ENCODE peak calls at places on chromosomes 2 and 18, in five cellular contexts. C is NCI-H1694; R is GM18507; Y is stimulated activated naive B cell treated with anti-CD40 and anti-IgM and Interleukin-4, amounts not matched to agents 10 μg/mL and 1 μg/mL and 100 μg/mL, for 72 hours; D is midbrain. L is an unnamed sample.
A peak's percentile ranks its signal among the peaks of the same experiment; 100 is the strongest.

GRCh38 chr2:174325932-174326879 is 8.5 kb upstream of the SP9 start:
- DNase-seq in R (no peak), Y (no peak), C (no peak), D (no peak), L (peak; percentile 52)

GRCh38 chr2:135836596-135836995 is 388 bp downstream of the LCT start:
- DNase-seq in R (no peak), C (no peak), D (no peak), Y (no peak), L (no peak)

GRCh38 chr2:15667579-15668556 is 76.2 kb downstream of the DDX1 start:
- DNase-seq in R (no peak), C (no peak), Y (no peak), D (no peak), L (peak; percentile 48)

GRCh38 chr18:25898965-25899364 is 191.4 kb downstream of the SS18 start:
- DNase-seq in D (no peak), R (no peak), C (peak; percentile 15), Y (no peak), L (no peak)

GRCh38 chr2:179237209-179237946 is 27.3 kb downstream of the SESTD1 start:
- DNase-seq in Y (no peak), C (no peak), D (no peak), R (no peak), L (no peak)

GRCh38 chr2:63581266-63581961 is 6.9 kb downstream of the WDPCP start:
- DNase-seq in R (no peak), D (peak; percentile 28), Y (no peak), C (no peak), L (peak; percentile 60)

GRCh38 chr2:48049371-48049770 is 143.1 kb upstream of the FBXO11 start:
- DNase-seq in D (no peak), Y (no peak), R (no peak), C (no peak), L (no peak)

GRCh38 chr2:117299451-117299850 is 515.0 kb upstream of the DDX18 start:
- DNase-seq in R (no peak), D (no peak), Y (no peak), C (no peak), L (no peak)

GRCh38 chr2:240906141-240906910 is at the start of gene CROCC2:
- DNase-seq in R (no peak), Y (no peak), C (no peak), D (no peak), L (no peak)

GRCh38 chr2:100242416-100242815 is 79.9 kb downstream of the LONRF2 start:
- DNase-seq in D (no peak), R (no peak), C (no peak), Y (no peak), L (no peak)

GRCh38 chr2:31187166-31187565 is 30.1 kb downstream of the CAPN14 start:
- DNase-seq in C (no peak), R (no peak), Y (no peak), D (no peak), L (no peak)

GRCh38 chr18:43525149-43525548 is 247.9 kb upstream of the SYT4 start:
- DNase-seq in D (no peak), R (no peak), C (peak; percentile 70), Y (no peak), L (no peak)

GRCh38 chr2:43075906-43076585 is 150.4 kb downstream of the ZFP36L2 start:
- DNase-seq in Y (no peak), D (no peak), C (no peak), R (no peak), L (peak; percentile 64)

GRCh38 chr2:142693171-142693950 is 184.1 kb upstream of the KYNU start:
- DNase-seq in D (no peak), C (no peak), R (no peak), Y (no peak), L (no peak)

GRCh38 chr2:96427917-96428316 is 77.2 kb downstream of the NEURL3 start:
- DNase-seq in Y (no peak), R (no peak), C (no peak), D (no peak), L (peak; percentile 63)

GRCh38 chr2:231676243-231676642 is 32.1 kb upstream of the PTMA start:
- DNase-seq in Y (no peak), R (no peak), D (no peak), C (peak; percentile 78), L (no peak)